ENCODE peak calls at places on chromosome 9, in five cellular contexts. F is IMR-90, H is gastrocnemius medialis, C is left ventricle myocardium inferior, O is mammary epithelial cell. E is an unnamed sample. For H3K4me1, the result is how much of the 10 kb centered on the place peaks cover.

GRCh38 chr9:133342570-133342969 is 5.4 kb downstream of the MED22 start:
- DNase-seq in F (no peak), H (no peak), C (no peak), O (no peak), E (no peak)

GRCh38 chr9:14433841-14434511 is 120.0 kb upstream of the NFIB start:
- DNase-seq in F (peak), H (no peak), C (no peak), O (peak), E (no peak)

GRCh38 chr9:841371-842209 is at the start of gene DMRT1:
- DNase-seq in F (no peak), H (no peak), C (no peak), O (no peak), E (no peak)

GRCh38 chr9:35073276-35073607 is 817 bp upstream of the VCP start:
- DNase-seq in F (peak), H (no peak), C (no peak), O (no peak), E (no peak)

GRCh38 chr9:129886226-129887174 is 51.2 kb downstream of the USP20 start:
- DNase-seq in F (no peak), H (no peak), C (no peak), O (no peak), E (no peak)

GRCh38 chr9:82418334-82418733 is 429.8 kb downstream of the SPATA31D1 start:
- DNase-seq in F (no peak), H (no peak), C (no peak), O (peak), E (no peak)

GRCh38 chr9:114037961-114038723 is 40.0 kb downstream of the AMBP start:
- DNase-seq in F (no peak), H (no peak), C (no peak), O (no peak), E (no peak)

GRCh38 chr9:97666907-97667686 is 30.0 kb downstream of the XPA start:
- DNase-seq in F (no peak), H (no peak), C (no peak), O (no peak), E (no peak)

GRCh38 chr9:22813520-22813919 is 366.9 kb downstream of the DMRTA1 start:
- DNase-seq in F (peak), H (no peak), C (no peak), O (peak), E (no peak)

GRCh38 chr9:109556061-109556460 is 58.0 kb upstream of the PTPN3 start:
- DNase-seq in F (no peak), H (no peak), C (no peak), O (peak), E (no peak)

GRCh38 chr9:101455656-101456235 is 20.2 kb upstream of the ALDOB start:
- DNase-seq in F (peak), H (no peak), C (no peak), O (no peak), E (no peak)

GRCh38 chr9:124003636-124004349 is 7.8 kb upstream of the LHX2 start:
- DNase-seq in F (no peak), H (no peak), C (no peak), O (no peak), E (no peak)

GRCh38 chr9:71719585-71719984 is 48.7 kb downstream of the CEMIP2 start:
- DNase-seq in F (peak), H (no peak), C (no peak), O (peak), E (no peak)

GRCh38 chr9:13728917-13729811 is 449.7 kb upstream of the MPDZ start:
- DNase-seq in F (peak), H (peak), C (no peak), O (peak), E (no peak)

GRCh38 chr9:70412678-70413426 is 1.6 kb downstream of the KLF9 start:
- DNase-seq in F (peak), H (peak), C (peak), O (peak), E (peak)

GRCh38 chr9:6414291-6414690 is 1.3 kb downstream of the UHRF2 start:
- DNase-seq in F (peak), H (no peak), C (no peak), O (peak), E (no peak)

GRCh38 chr9:82582693-82583092 is 480.2 kb downstream of the RASEF start:
- DNase-seq in F (no peak), H (no peak), C (no peak), O (no peak), E (no peak)

GRCh38 chr9:93089481-93089991 is 6.5 kb upstream of the CARD19 start:
- DNase-seq in F (no peak), H (no peak), C (no peak), O (no peak), E (no peak)

GRCh38 chr9:34408173-34408572 is 31.5 kb upstream of the MYORG start:
- DNase-seq in F (no peak), H (no peak), C (no peak), O (no peak), E (no peak)

GRCh38 chr9:120032639-120033038 is 547.3 kb downstream of the CDK5RAP2 start:
- DNase-seq in F (no peak), H (no peak), C (no peak), O (no peak), E (no peak)

GRCh38 chr9:85264695-85265094 is 477.1 kb downstream of the AGTPBP1 start:
- DNase-seq in F (no peak), H (no peak), C (no peak), O (no peak), E (no peak)

GRCh38 chr9:82275531-82275930 is 287.0 kb downstream of the SPATA31D1 start:
- DNase-seq in F (peak), H (no peak), C (no peak), O (peak), E (no peak)

GRCh38 chr9:134699343-134699740 is 57.7 kb downstream of the COL5A1 start:
- DNase-seq in F (peak), H (no peak), C (no peak), O (no peak), E (no peak)

GRCh38 chr9:112550531-112550930 is 63.9 kb downstream of the KIAA1958 start:
- DNase-seq in F (no peak), H (no peak), C (no peak), O (peak), E (no peak)
- H3K4me1 ChIP-seq in F (under half), H (under half), C (under half), O (under half), E (under half)

DNA sequence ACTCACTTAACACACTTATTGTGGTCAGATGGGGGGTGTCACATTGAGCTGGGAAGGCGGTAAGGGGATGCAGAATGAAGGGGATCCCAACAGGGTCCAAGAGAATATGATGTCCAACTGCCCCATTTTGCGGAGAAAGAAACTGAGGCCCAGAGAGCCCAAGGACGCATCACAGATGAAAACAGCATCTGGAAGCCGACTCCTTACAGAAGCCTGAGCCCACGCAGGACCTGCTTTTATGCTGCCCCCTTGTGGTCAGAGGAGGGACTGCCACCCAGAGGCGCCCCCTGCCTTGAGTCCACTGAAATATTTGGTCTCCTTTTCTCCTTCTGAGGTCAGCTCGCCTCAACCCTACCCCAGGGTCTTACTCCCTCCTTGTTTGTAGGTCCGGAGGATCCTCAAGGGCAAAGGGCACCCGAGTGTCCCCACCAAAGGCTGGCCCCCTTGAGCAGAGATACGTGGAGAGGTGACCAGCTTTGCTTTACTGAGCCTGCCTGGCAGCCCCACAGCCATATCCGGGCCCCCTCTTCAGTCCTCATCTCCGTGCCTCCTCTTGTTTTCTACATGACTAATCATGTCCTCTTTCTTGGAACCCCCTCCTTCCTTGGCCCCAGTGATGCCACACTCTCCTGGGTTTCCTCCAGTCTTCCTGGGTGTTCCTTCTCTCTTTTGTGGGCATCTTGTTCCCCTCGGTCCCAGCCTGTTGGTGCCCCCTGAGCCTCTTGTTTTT is 30.0 kb upstream of the TTLL11 start:
- DNase-seq in F (peak), H (peak), C (peak), O (peak), E (peak)
- H3K4me1 ChIP-seq in F (under half), H (under half), C (under half), O (under half), E (under half)

GRCh38 chr9:89567649-89568048 is 37.2 kb upstream of the GADD45G start:
- DNase-seq in F (no peak), H (no peak), C (no peak), O (no peak), E (no peak)

GRCh38 chr9:89562186-89562814 is 42.5 kb upstream of the GADD45G start:
- DNase-seq in F (no peak), H (no peak), C (no peak), O (no peak), E (no peak)

GRCh38 chr9:89558948-89559347 is 45.9 kb upstream of the GADD45G start:
- DNase-seq in F (no peak), H (no peak), C (no peak), O (no peak), E (no peak)

GRCh38 chr9:89563511-89564256 is 41.1 kb upstream of the GADD45G start:
- DNase-seq in F (no peak), H (no peak), C (no peak), O (no peak), E (no peak)

DNA sequence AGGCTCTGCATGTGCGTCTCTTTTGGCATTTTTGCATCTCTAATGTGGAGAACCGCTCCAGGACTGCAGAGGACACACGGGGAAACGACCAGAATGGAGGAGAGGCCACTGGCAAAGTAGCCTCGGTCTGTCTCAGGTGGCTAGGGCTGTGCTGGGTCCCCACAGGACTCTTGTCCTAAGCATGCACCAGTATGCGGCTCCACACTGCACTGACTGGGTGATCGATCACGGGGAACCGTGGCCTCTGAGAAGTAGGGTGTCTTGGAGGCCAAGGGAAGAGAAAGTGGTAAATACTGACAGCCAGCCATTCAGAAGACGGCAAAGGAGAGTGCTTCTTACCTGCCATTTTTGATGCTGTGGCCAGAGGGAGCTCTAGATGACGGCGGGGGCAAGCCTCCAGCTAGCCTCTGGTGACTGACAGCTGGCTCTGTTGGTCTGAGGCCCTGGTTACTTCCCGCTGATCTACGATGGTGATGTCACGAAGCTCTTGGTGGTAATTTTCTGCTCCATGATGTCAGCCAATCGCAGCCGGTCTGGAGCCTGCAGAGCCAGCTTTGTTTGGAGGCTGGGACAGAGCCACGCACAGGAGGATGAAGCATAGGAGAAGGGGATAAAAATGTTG is 40.4 kb upstream of the GADD45G start:
- DNase-seq in F (no peak), H (no peak), C (no peak), O (no peak), E (no peak)
- H3K4me1 ChIP-seq in F (under half), H (under half), C (under half), O (under half), E (under half)

DNA sequence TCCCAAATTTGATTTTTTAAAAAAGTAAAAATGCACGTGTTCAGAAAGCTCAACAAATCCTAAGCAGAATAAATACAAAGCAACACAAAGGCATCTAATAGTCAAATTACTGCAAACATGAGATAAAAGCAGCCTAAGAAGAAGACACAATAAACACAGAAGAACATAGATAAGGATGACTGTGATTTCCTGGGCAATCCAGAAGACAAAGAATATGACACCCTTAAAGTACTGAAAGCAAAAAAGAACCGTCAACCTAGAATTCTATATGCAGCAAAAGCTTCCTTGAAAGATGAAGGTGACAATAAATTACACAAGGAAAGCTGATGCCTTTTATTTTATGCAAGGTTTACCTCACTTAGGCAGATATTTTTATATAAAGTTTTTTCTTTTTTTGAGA is 58.2 kb downstream of the NACC2 start:
- DNase-seq in F (no peak), H (no peak), C (no peak), O (no peak), E (no peak)
- H3K4me1 ChIP-seq in F (under half), H (under half), C (under half), O (under half), E (under half)

DNA sequence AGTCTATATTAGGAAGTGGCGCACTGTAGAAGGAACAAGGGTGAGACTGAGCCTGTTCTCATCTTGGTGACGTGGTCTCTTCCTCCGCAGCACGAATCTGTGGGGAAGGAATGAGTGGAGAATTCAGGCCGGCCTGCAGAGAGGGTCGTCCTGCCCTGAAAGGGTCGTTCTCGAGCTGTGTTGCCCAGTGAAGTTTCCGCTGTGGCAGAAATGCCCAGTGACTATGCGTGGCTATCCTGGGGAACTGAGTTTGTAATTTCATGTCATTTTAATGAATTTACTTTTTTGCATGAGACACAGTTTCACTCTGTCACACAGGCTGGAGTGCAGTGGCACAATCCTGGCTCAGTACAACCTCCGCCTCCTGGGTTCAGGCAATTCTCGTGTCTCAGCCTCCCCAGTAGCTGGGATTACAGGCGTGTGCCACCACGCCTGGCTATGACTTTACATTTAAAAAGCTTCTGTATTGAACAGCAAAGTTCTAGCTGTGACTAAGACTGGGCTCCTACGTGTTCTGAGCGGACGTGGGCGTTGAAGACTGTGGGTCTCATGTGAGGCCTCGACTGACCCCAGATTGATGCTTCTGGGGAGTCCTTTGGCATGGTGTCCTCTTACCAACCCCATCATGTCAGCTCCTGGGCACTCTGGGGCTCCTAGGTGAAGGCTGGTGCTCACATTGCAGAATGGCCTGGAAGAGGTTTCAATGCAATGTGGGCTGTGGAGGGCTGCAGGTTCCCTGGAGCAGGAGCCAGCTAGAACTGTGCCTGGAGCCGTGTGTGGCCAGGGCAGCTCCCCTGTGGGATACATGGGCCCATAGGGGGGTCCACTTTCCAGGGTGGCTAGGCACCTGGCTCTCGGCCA is 29.4 kb downstream of the SLC25A25 start:
- DNase-seq in F (no peak), H (no peak), C (no peak), O (no peak), E (no peak)
- H3K4me1 ChIP-seq in F (under half), H (half or more), C (half or more), O (under half), E (half or more)

DNA sequence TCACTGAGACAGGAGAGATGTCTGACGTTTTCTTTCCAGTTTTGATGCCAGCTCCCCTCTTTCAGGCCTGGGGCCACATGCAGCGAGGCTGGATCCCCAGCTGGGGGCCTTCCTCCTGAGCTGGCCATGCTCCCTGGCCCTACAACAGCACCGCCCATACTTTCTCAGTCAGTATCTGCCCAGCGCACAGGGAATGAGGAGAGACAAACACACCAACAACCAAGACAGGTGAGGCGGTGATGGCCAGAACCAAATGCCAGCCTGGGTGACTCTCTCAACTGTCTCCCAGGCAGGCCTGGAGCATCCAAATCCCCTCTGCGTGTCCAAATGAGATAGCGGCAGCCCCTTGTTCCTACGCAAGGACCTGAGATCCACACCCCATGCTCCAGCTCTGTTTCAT is 109.6 kb downstream of the ROR2 start:
- DNase-seq in F (no peak), H (no peak), C (no peak), O (no peak), E (no peak)
- H3K4me1 ChIP-seq in F (under half), H (under half), C (under half), O (under half), E (under half)

GRCh38 chr9:98854206-98854756 is 46.8 kb downstream of the GALNT12 start:
- DNase-seq in F (peak), H (no peak), C (no peak), O (no peak), E (no peak)
- H3K4me1 ChIP-seq in F (under half), H (under half), C (under half), O (under half), E (under half)